ENCODE peak calls at places on chromosomes 6 and 20, in eight cellular contexts. One of them, this sample, is unnamed.

GRCh38 chr20:41783423-41784220 is 165.4 kb upstream of the CHD6 start:
- DNase-seq in GM23248: no peak
- DNase-seq in IMR-90: no peak
- DNase-seq in neural crest cell: no peak
- DNase-seq in esophagus muscularis mucosa: peak; percentile 21
- DNase-seq in cardiac muscle cell: no peak
- DNase-seq in left ventricle myocardium inferior: no peak
- DNase-seq in A549: no peak
- DNase-seq in this sample: no peak

GRCh38 chr6:111605100-111605748 is 454 bp downstream of the TRAF3IP2 start:
- DNase-seq in IMR-90: peak; percentile 86
- DNase-seq in cardiac muscle cell: peak; percentile 96
- DNase-seq in left ventricle myocardium inferior: peak; percentile 81
- DNase-seq in GM23248: peak; percentile 91
- DNase-seq in esophagus muscularis mucosa: peak; percentile 95
- DNase-seq in A549: peak; percentile 31
- DNase-seq in neural crest cell: peak; percentile 13
- DNase-seq in this sample: peak; percentile 98

GRCh38 chr6:89082439-89082838 is 1.9 kb downstream of the PNRC1 start:
- DNase-seq in neural crest cell: no peak
- DNase-seq in A549: no peak
- DNase-seq in cardiac muscle cell: peak; percentile 60
- DNase-seq in left ventricle myocardium inferior: no peak
- DNase-seq in GM23248: peak; percentile 54
- DNase-seq in esophagus muscularis mucosa: peak; percentile 24
- DNase-seq in IMR-90: peak; percentile 28
- DNase-seq in this sample: peak; percentile 45

GRCh38 chr6:75065524-75065923 is 140.3 kb downstream of the COL12A1 start:
- DNase-seq in esophagus muscularis mucosa: no peak
- DNase-seq in A549: no peak
- DNase-seq in cardiac muscle cell: peak; percentile 78
- DNase-seq in IMR-90: peak; percentile 25
- DNase-seq in GM23248: peak; percentile 43
- DNase-seq in neural crest cell: no peak
- DNase-seq in left ventricle myocardium inferior: no peak
- DNase-seq in this sample: peak; percentile 71

GRCh38 chr6:81849248-81849647 is 96.8 kb upstream of the TENT5A start:
- DNase-seq in cardiac muscle cell: no peak
- DNase-seq in A549: no peak
- DNase-seq in IMR-90: no peak
- DNase-seq in esophagus muscularis mucosa: no peak
- DNase-seq in left ventricle myocardium inferior: no peak
- DNase-seq in GM23248: no peak
- DNase-seq in neural crest cell: no peak
- DNase-seq in this sample: no peak

GRCh38 chr20:63364801-63365585 is 3.8 kb upstream of the CHRNA4 start:
- DNase-seq in neural crest cell: no peak
- DNase-seq in esophagus muscularis mucosa: no peak
- DNase-seq in A549: no peak
- DNase-seq in cardiac muscle cell: no peak
- DNase-seq in GM23248: no peak
- DNase-seq in IMR-90: no peak
- DNase-seq in left ventricle myocardium inferior: no peak
- DNase-seq in this sample: no peak

GRCh38 chr6:145744619-145745018 is 9.3 kb upstream of the EPM2A start:
- DNase-seq in GM23248: no peak
- DNase-seq in esophagus muscularis mucosa: no peak
- DNase-seq in IMR-90: no peak
- DNase-seq in cardiac muscle cell: no peak
- DNase-seq in neural crest cell: no peak
- DNase-seq in A549: no peak
- DNase-seq in left ventricle myocardium inferior: no peak
- DNase-seq in this sample: peak; percentile 6

GRCh38 chr20:45306431-45306982 is at the start of gene RBPJL:
- DNase-seq in IMR-90: no peak
- DNase-seq in left ventricle myocardium inferior: no peak
- DNase-seq in GM23248: peak; percentile 37
- DNase-seq in neural crest cell: peak; percentile 37
- DNase-seq in cardiac muscle cell: peak; percentile 14
- DNase-seq in A549: no peak
- DNase-seq in esophagus muscularis mucosa: no peak
- DNase-seq in this sample: no peak

GRCh38 chr6:14129572-14129971 is 12.0 kb downstream of the CD83 start:
- DNase-seq in IMR-90: peak; percentile 80
- DNase-seq in left ventricle myocardium inferior: peak; percentile 38
- DNase-seq in A549: peak; percentile 51
- DNase-seq in GM23248: peak; percentile 68
- DNase-seq in esophagus muscularis mucosa: no peak
- DNase-seq in neural crest cell: peak; percentile 30
- DNase-seq in cardiac muscle cell: peak; percentile 85
- DNase-seq in this sample: peak; percentile 79

GRCh38 chr6:170250981-170251775 is 39.7 kb downstream of the DLL1 start:
- DNase-seq in neural crest cell: no peak
- DNase-seq in esophagus muscularis mucosa: no peak
- DNase-seq in left ventricle myocardium inferior: no peak
- DNase-seq in A549: no peak
- DNase-seq in IMR-90: no peak
- DNase-seq in GM23248: no peak
- DNase-seq in cardiac muscle cell: no peak
- DNase-seq in this sample: peak; percentile 39

GRCh38 chr6:107716688-107717089 is 107.4 kb downstream of the SCML4 start:
- DNase-seq in left ventricle myocardium inferior: no peak
- DNase-seq in cardiac muscle cell: peak; percentile 40
- DNase-seq in IMR-90: peak; percentile 43
- DNase-seq in GM23248: peak; percentile 32
- DNase-seq in esophagus muscularis mucosa: no peak
- DNase-seq in neural crest cell: no peak
- DNase-seq in A549: no peak
- DNase-seq in this sample: peak; percentile 51

GRCh38 chr6:95094751-95095150 is 482.6 kb upstream of the MANEA start:
- DNase-seq in esophagus muscularis mucosa: no peak
- DNase-seq in cardiac muscle cell: peak; percentile 12
- DNase-seq in left ventricle myocardium inferior: no peak
- DNase-seq in neural crest cell: no peak
- DNase-seq in IMR-90: peak; percentile 71
- DNase-seq in A549: no peak
- DNase-seq in GM23248: peak; percentile 74
- DNase-seq in this sample: peak; percentile 39

GRCh38 chr6:221531-222349 is 70.5 kb upstream of the DUSP22 start:
- DNase-seq in A549: no peak
- DNase-seq in left ventricle myocardium inferior: no peak
- DNase-seq in cardiac muscle cell: no peak
- DNase-seq in GM23248: no peak
- DNase-seq in IMR-90: peak; percentile 58
- DNase-seq in neural crest cell: no peak
- DNase-seq in esophagus muscularis mucosa: no peak
- DNase-seq in this sample: peak; percentile 20

GRCh38 chr20:63177134-63177784 is 38.7 kb downstream of the YTHDF1 start:
- DNase-seq in esophagus muscularis mucosa: no peak
- DNase-seq in IMR-90: no peak
- DNase-seq in GM23248: peak; percentile 42
- DNase-seq in A549: no peak
- DNase-seq in neural crest cell: peak; percentile 56
- DNase-seq in cardiac muscle cell: no peak
- DNase-seq in left ventricle myocardium inferior: no peak
- DNase-seq in this sample: no peak

GRCh38 chr6:35382015-35382414 is 39.7 kb downstream of the PPARD start:
- DNase-seq in neural crest cell: no peak
- DNase-seq in GM23248: no peak
- DNase-seq in IMR-90: no peak
- DNase-seq in cardiac muscle cell: no peak
- DNase-seq in A549: no peak
- DNase-seq in esophagus muscularis mucosa: no peak
- DNase-seq in left ventricle myocardium inferior: no peak
- DNase-seq in this sample: no peak

GRCh38 chr20:58907481-58908137 is 55.1 kb downstream of the GNAS start:
- DNase-seq in esophagus muscularis mucosa: peak; percentile 96
- DNase-seq in left ventricle myocardium inferior: peak; percentile 85
- DNase-seq in GM23248: peak; percentile 100
- DNase-seq in IMR-90: peak; percentile 99
- DNase-seq in A549: no peak
- DNase-seq in neural crest cell: peak; percentile 33
- DNase-seq in cardiac muscle cell: peak; percentile 99
- DNase-seq in this sample: peak; percentile 99

GRCh38 chr6:7758456-7758855 is 32.6 kb downstream of the BMP6 start:
- DNase-seq in A549: no peak
- DNase-seq in IMR-90: peak; percentile 79
- DNase-seq in GM23248: peak; percentile 95
- DNase-seq in left ventricle myocardium inferior: no peak
- DNase-seq in neural crest cell: no peak
- DNase-seq in cardiac muscle cell: peak; percentile 94
- DNase-seq in esophagus muscularis mucosa: no peak
- DNase-seq in this sample: peak; percentile 79

GRCh38 chr6:41200901-41201783 is at the start of gene TREML2:
- DNase-seq in esophagus muscularis mucosa: peak; percentile 87
- DNase-seq in neural crest cell: no peak
- DNase-seq in A549: no peak
- DNase-seq in left ventricle myocardium inferior: no peak
- DNase-seq in IMR-90: no peak
- DNase-seq in GM23248: no peak
- DNase-seq in cardiac muscle cell: no peak
- DNase-seq in this sample: no peak